ENCODE peak calls at places on chromosomes 13 and 19, in four cellular contexts. Z is NB4, G is heart left ventricle, F is lower leg skin. U is an unnamed sample.

GRCh38 chr13:89846890-89847585 is 1500.4 kb upstream of the MIR17HG start:
- DNase-seq in F (no peak), Z (no peak), G (no peak), U (no peak)

GRCh38 chr19:41225238-41226052 is 6.4 kb downstream of the AXL start:
- DNase-seq in G (peak; percentile 57), Z (peak; percentile 85), F (peak; percentile 92), U (peak; percentile 94)

GRCh38 chr13:102091231-102091630 is 310.6 kb downstream of the FGF14 start:
- DNase-seq in Z (peak; percentile 18), F (no peak), G (no peak), U (no peak)

GRCh38 chr13:95269756-95270155 is 31.5 kb downstream of the ABCC4 start:
- DNase-seq in Z (no peak), F (no peak), G (no peak), U (no peak)

GRCh38 chr13:24181991-24182702 is 21.6 kb downstream of the SPATA13 start:
- DNase-seq in F (no peak), G (no peak), Z (peak; percentile 35), U (no peak)

GRCh38 chr19:38868551-38868950 is 9.5 kb downstream of the RINL start:
- DNase-seq in G (no peak), Z (no peak), F (no peak), U (no peak)

GRCh38 chr19:41607668-41608067 is 19.2 kb downstream of the CEACAM4 start:
- DNase-seq in F (no peak), G (no peak), Z (no peak), U (no peak)

GRCh38 chr13:59568306-59568705 is 595.4 kb downstream of the DIAPH3 start:
- DNase-seq in G (no peak), F (no peak), Z (no peak), U (no peak)

GRCh38 chr13:36819811-36820140 is 754 bp downstream of the RFXAP start:
- DNase-seq in F (no peak), Z (peak; percentile 74), G (peak; percentile 25), U (no peak)

DNA sequence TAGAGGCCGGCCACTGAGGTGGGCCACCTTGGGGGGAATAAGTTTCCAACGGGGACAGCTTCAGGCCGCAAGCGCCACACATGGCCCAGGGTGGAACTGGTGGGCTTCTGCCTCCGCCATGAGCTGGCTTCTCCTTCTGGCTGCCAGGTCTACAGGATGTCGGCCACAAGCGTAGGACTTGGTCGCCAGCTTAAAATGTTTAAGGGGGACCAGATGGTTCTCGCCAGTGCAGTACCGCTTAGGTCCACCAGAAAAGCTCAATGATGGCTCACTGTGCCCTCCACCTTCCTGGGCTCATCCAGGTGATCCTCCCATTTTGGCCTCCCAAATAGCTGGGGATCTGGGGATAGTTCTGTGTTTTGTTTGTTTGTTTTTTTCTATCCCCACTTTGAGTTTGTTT is 38.7 kb upstream of the ZNF254 start:
- DNase-seq in F (no peak), G (no peak), Z (no peak), U (no peak)
- TF ChIP-seq CTCF in F (no peak), G (no peak), Z (no peak), U (no peak)

GRCh38 chr19:13096968-13097330 is 5.7 kb downstream of the LYL1 start:
- DNase-seq in Z (peak; percentile 34), G (no peak), F (no peak), U (no peak)

GRCh38 chr19:13095934-13096890 is 6.4 kb downstream of the LYL1 start:
- DNase-seq in F (no peak), G (peak; percentile 46), Z (peak; percentile 86), U (no peak)

GRCh38 chr19:13099073-13099999 is 3.3 kb downstream of the LYL1 start:
- DNase-seq in F (no peak), G (peak; percentile 86), Z (peak; percentile 96), U (peak; percentile 70)

GRCh38 chr19:13098291-13099072 is 4.2 kb downstream of the LYL1 start:
- DNase-seq in Z (peak; percentile 90), G (peak; percentile 49), F (no peak), U (no peak)

DNA sequence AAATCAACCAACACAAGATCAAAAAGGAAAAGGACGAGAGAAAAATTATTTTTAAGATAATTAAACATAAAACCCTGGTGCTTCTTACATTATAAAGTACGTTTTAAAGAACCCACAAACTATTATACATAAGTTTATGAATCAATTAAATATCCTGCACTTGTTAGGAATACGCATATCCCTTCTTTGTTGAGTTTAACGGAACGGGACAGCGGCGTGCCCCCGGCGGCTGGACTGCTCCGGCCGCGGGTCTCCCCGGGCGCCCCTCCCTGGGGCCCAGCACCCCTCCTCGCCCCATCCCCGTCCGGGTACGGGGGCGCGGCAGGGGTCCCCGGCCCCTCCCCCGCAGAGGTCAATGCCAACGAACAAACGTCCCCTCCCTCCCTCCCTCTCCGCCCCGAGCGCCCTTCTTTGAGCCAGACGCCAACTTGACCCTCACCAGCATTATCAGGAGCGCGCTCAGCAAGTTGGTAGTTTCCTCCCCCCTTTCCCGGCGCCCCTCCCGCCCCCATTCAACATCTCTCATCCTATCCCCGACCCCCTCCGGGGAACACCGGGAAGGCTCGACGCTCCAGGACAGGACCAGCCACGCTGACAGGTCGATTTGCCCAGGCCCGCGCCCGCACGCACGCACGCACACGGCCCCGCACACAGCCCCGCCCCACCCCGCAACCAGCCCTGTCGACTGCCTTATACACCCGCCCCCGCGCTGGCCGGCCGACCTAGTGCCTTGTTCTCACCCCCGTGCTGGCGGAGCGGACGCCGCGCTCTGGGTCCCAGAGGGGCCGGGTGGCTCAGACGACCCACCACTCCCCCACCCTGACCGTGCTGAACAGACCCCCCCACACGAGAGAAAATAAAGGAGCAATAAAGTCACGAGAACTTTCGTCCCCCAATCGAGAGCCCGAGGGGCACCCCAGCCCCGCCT is 5.1 kb downstream of the LYL1 start:
- DNase-seq in F (no peak), Z (peak; percentile 89), G (peak; percentile 67), U (peak; percentile 46)
- TF ChIP-seq POLR2A in F (no peak), Z (no peak), G (no peak), U (no peak)

GRCh38 chr19:13093407-13094284 is 9.0 kb downstream of the LYL1 start:
- DNase-seq in Z (peak; percentile 91), F (peak; percentile 97), G (peak; percentile 82), U (peak; percentile 92)
- TF ChIP-seq CTCF in Z (peak; percentile 70), F (no peak), G (peak; percentile 96), U (peak; percentile 95)

GRCh38 chr19:19372656-19373416 is 32.6 kb upstream of the GATAD2A start:
- DNase-seq in Z (peak; percentile 94), G (peak; percentile 77), F (no peak), U (peak; percentile 46)
- TF ChIP-seq POLR2A in Z (peak; percentile 25), G (no peak), F (no peak), U (no peak)

GRCh38 chr13:29564828-29565227 is 30.7 kb downstream of the SLC7A1 start:
- DNase-seq in F (no peak), G (no peak), Z (no peak), U (no peak)
- TF ChIP-seq CTCF in F (no peak), G (no peak), Z (no peak), U (peak; percentile 22)

DNA sequence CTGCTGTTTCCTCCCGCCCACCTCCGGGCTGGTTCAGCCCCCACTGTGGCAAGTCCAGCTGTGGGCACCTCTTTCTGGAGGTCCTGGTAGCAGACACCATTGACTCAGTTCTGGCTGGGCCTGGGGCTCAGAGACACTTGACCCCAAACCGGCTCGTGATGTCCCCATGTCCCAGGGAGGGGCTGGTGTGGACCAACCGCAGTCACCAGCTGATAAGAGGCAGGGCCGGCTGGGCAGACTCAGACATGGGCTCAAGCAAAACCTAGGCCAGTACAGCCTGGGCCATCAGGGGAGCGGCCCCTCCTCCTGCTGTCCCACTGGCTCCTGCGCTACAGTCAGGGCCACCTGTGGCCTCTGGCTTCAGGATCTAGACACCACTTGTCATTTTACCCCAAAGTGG is 19.8 kb upstream of the TMEM160 start:
- DNase-seq in G (no peak), F (no peak), Z (no peak), U (no peak)
- TF ChIP-seq POLR2A in G (no peak), F (no peak), Z (no peak), U (no peak)

GRCh38 chr13:108957369-108958012 is 328.1 kb downstream of the MYO16 start:
- DNase-seq in Z (no peak), G (no peak), F (no peak), U (no peak)
- TF ChIP-seq CTCF in Z (no peak), G (no peak), F (no peak), U (no peak)

GRCh38 chr19:2648099-2648498 is 54.4 kb downstream of the GNG7 start:
- DNase-seq in G (no peak), F (no peak), Z (no peak), U (no peak)
- TF ChIP-seq POLR2A in G (no peak), F (no peak), Z (no peak), U (no peak)

U was measured in adrenal gland.